ENCODE peak calls at places on chromosomes 12 and 14, in five cellular contexts. G is cardiac fibroblast, F is H1, N is stomach, K is nephron progenitor cell. A is an unnamed sample.

GRCh38 chr12:48972213-48973021 is 882 bp upstream of the WNT10B start:
- DNase-seq in G (no peak), F (no peak), N (no peak), K (no peak), A (peak)

GRCh38 chr12:26124491-26125450 is at the start of gene BHLHE41:
- DNase-seq in G (peak), F (no peak), N (peak), K (peak), A (peak)

GRCh38 chr14:68655021-68655811 is 137.7 kb downstream of the ZFP36L1 start:
- DNase-seq in G (peak), F (no peak), N (no peak), K (no peak), A (no peak)

GRCh38 chr12:55849616-55850015 is 6.9 kb upstream of the MMP19 start:
- DNase-seq in G (peak), F (no peak), N (no peak), K (no peak), A (no peak)

GRCh38 chr12:34395056-34396005 is 373.0 kb downstream of the ALG10 start:
- DNase-seq in G (no peak), F (no peak), N (peak), K (no peak), A (no peak)

GRCh38 chr14:37593496-37594237 is 1.4 kb downstream of the FOXA1 start:
- DNase-seq in G (no peak), F (no peak), N (no peak), K (no peak), A (no peak)

GRCh38 chr12:117118838-117119591 is 19.8 kb upstream of the TESC start:
- DNase-seq in G (no peak), F (no peak), N (no peak), K (no peak), A (no peak)

GRCh38 chr12:92493816-92494215 is 209.0 kb upstream of the PLEKHG7 start:
- DNase-seq in G (no peak), F (no peak), N (no peak), K (no peak), A (peak)

GRCh38 chr12:130031571-130032189 is 127.9 kb upstream of the TMEM132D start:
- DNase-seq in G (peak), F (peak), N (peak), K (peak), A (peak)

GRCh38 chr12:132451836-132452195 is 38.1 kb upstream of the FBRSL1 start:
- DNase-seq in G (no peak), F (no peak), N (no peak), K (no peak), A (no peak)

GRCh38 chr14:105742531-105742848 is 216.1 kb downstream of the TMEM121 start:
- DNase-seq in G (no peak), F (no peak), N (no peak), K (no peak), A (no peak)

GRCh38 chr12:109822951-109823411 is 10.2 kb downstream of the TRPV4 start:
- DNase-seq in G (no peak), F (no peak), N (peak), K (no peak), A (no peak)

GRCh38 chr12:122503783-122504590 is 3.3 kb upstream of the ZCCHC8 start:
- DNase-seq in G (no peak), F (no peak), N (no peak), K (no peak), A (no peak)

GRCh38 chr12:122503147-122503751 is 2.5 kb upstream of the ZCCHC8 start:
- DNase-seq in G (no peak), F (no peak), N (no peak), K (no peak), A (no peak)

GRCh38 chr12:122499991-122500684 is 594 bp downstream of the ZCCHC8 start:
- DNase-seq in G (peak), F (no peak), N (peak), K (peak), A (peak)

GRCh38 chr12:122501489-122501989 is 807 bp upstream of the ZCCHC8 start:
- DNase-seq in G (no peak), F (no peak), N (no peak), K (no peak), A (no peak)

GRCh38 chr12:122500685-122501488 is at the start of gene ZCCHC8:
- DNase-seq in G (peak), F (peak), N (peak), K (peak), A (peak)
- TF ChIP-seq CTCF in G (no peak), F (peak), N (no peak), K (no peak), A (no peak)

GRCh38 chr12:113242018-113242418 is 20.8 kb downstream of the TPCN1 start:
- DNase-seq in G (no peak), F (no peak), N (peak), K (no peak), A (no peak)
- TF ChIP-seq CTCF in G (no peak), F (no peak), N (no peak), K (no peak), A (no peak)

DNA sequence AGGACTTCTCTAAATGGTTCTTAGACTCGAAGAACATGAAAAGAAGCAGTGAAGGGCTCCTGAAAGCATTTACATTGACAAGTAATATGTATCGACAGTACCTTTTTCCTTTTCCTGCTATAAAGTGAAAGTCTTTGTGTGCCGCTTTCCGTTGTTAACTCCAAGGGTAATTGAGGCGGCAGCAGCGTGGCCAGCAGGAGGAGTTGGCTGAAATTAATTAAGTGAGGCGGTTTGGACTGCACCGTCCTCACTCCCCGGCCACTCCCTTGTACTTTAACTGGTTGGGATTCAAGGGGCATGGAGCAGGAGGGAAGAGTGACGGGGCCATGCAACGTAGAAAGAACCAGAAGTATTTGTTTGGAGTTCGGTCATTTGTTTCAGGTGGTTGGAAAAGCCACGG is 34.3 kb upstream of the OTX2 start:
- DNase-seq in G (no peak), F (no peak), N (no peak), K (no peak), A (no peak)
- TF ChIP-seq CTCF in G (no peak), F (peak), N (no peak), K (no peak), A (no peak)

DNA sequence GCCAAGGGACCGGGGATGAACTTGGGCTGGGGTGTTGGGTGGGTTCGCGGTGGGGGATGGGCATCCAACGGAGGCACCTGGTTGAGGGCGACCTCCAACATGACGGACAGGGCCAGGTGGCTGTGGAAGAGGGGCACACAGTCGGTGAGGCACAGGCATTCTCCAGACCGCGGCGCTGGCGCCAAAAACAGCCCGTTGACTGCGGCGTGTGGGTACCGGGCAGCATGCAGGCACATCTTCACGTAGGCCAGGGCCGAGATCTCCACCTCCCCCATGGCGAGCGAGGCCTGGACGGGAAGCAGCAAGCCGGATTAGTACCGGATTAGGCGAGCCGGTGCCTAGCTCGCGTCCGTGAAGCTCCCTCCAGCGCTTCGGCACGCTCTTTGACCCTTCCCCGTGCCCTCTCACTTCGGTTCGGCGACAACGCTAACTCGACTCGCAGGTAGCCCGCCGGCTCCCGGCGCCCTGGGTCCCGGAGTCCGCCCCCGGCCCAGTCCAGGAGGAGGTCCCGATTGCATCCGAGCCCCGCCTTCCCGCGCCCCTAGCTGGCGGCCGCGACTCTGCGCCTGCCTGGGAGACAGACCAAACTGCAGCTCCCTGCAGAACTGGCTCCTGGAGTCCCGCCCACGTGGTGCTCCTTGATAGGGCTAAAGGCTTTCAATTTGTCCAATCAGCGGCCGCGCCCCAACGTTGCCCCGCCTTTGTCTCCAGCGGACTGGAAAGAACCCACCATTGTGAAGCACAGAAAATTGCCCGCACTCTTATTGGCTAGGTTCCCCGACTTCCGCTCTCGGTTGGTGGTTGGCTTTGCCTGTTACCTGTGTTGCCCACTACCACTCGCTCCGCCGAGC is at the start of gene EMC9:
- DNase-seq in G (peak), F (peak), N (peak), K (peak), A (peak)
- TF ChIP-seq CTCF in G (peak), F (peak), N (no peak), K (no peak), A (peak)

GRCh38 chr14:59020382-59020781 is 168.1 kb upstream of the DAAM1 start:
- DNase-seq in G (peak), F (no peak), N (no peak), K (no peak), A (peak)
- TF ChIP-seq CTCF in G (peak), F (peak), N (no peak), K (peak), A (peak)

DNA sequence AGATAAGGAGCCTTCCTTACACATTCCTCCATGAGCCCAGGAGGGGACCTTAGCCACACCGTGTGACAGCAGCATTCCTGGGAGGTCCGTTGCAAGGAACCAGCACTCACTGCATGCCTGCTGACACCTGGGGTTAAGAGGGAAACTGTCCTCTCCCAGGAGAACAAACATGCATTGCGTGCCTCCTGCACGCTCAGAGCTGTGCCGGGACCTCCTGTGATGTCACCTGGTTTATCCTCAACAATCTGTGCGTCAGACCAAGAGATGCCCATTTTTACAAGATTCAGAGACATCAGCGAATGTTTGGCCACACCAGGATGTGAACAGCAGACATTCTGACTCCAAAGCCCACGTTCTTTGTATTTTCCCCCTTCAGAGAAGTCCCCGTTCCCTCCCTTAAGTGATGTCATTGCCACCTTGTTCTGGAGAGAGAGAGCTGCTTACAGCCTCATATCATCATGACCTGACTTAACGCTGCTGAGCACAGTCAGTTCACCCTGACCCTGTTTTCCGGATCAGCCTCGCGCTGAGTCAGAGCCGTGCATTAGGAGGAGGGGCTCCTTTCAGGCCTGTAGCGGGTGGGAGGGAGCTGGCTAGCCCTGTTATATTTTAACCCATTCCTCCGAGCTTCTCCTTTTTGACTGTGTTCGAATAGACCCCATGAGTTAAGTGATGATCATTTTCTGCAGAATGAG is 36.2 kb downstream of the TMEM120B start:
- DNase-seq in G (peak), F (no peak), N (no peak), K (peak), A (no peak)
- TF ChIP-seq CTCF in G (no peak), F (no peak), N (no peak), K (no peak), A (no peak)